ENCODE peak calls at places on chromosomes 2 and 18, in ten cellular contexts. D, P, J, K, A, U, S, N, T and L are unnamed samples.

GRCh38 chr2:100818003-100818605 is 1.8 kb upstream of the NPAS2 start:
- DNase-seq in D (no peak), P (no peak), J (peak; percentile 67), K (no peak), A (peak; percentile 29), U (no peak), S (peak; percentile 46), N (no peak), T (peak; percentile 63), L (no peak)

GRCh38 chr2:96788393-96789244 is 27.4 kb upstream of the CNNM3 start:
- DNase-seq in D (no peak), P (no peak), J (peak; percentile 14), K (peak; percentile 2), A (peak; percentile 15), U (no peak), S (no peak), N (no peak), T (no peak), L (peak; percentile 62)

GRCh38 chr2:15034860-15035259 is 402.3 kb downstream of the LRATD1 start:
- DNase-seq in D (no peak), P (no peak), J (no peak), K (no peak), A (no peak), U (no peak), S (no peak), N (no peak), T (no peak), L (no peak)

GRCh38 chr2:119367472-119368099 is 809 bp downstream of the DBI start:
- DNase-seq in D (peak; percentile 48), P (peak; percentile 75), J (peak; percentile 12), K (no peak), A (no peak), U (no peak), S (peak; percentile 9), N (peak; percentile 8), T (peak; percentile 11), L (peak; percentile 83)

GRCh38 chr18:79576686-79577351 is 102.8 kb upstream of the CTDP1 start:
- DNase-seq in D (no peak), P (peak; percentile 19), J (peak; percentile 67), K (no peak), A (peak; percentile 46), U (no peak), S (no peak), N (peak; percentile 32), T (peak; percentile 66), L (peak; percentile 10)

GRCh38 chr2:23540804-23541360 is 155.9 kb downstream of the KLHL29 start:
- DNase-seq in D (no peak), P (no peak), J (no peak), K (no peak), A (no peak), U (no peak), S (no peak), N (no peak), T (no peak), L (no peak)

GRCh38 chr2:101387151-101387807 is at the start of gene CREG2:
- DNase-seq in D (peak; percentile 81), P (peak; percentile 78), J (peak; percentile 56), K (no peak), A (peak; percentile 55), U (no peak), S (peak; percentile 55), N (peak; percentile 53), T (peak; percentile 56), L (peak; percentile 87)

GRCh38 chr18:76546282-76546572 is 51.2 kb upstream of the ZNF516 start:
- DNase-seq in D (no peak), P (no peak), J (no peak), K (no peak), A (no peak), U (no peak), S (no peak), N (no peak), T (no peak), L (no peak)

GRCh38 chr2:30336978-30337841 is 105.9 kb downstream of the LBH start:
- DNase-seq in D (no peak), P (no peak), J (no peak), K (no peak), A (peak; percentile 36), U (no peak), S (no peak), N (peak; percentile 38), T (no peak), L (no peak)

DNA sequence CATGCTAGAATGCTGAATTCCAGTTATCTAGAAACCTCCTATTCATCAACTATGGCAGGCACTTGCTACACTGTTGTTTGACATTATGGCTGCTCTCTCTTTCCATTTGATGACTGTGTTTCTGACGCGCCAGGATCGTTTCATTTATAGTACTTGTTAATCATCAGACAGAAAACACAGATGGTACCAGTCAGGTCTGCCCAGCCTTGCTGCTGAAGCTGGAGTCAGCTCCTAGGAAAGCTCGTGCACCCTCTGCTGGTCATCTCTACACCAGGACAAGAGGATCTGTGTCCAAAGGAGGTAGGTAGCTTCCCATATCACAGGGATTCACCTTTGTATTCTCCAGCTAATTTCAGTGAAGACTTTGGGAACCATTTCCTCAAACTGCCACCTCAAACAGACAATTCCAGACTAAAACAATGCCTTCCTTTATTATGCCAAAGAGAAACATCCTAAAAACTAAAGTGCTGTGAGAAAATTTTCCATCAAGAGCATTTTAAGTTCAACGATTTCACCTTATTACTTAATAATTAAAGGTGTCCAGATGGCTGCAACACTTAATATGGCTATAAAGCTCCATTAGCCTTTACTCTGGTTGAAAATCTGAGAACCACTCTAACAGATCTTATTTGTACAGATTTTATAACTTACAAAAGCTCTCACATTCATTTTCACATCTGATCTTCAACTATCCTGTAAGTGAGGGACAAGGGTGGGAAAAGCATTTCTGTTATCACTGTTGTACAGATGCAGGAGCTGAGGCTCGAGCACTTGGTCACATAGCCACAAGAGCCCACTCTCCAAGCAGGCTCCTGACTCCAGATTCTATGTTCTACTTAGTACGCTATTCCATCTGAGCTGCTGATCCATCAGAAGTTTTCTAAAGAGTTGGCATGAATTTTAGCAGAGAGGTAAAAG is 17.5 kb downstream of the METTL8 start:
- DNase-seq in D (peak; percentile 83), P (peak; percentile 86), J (peak; percentile 98), K (peak; percentile 92), A (peak; percentile 98), U (peak; percentile 94), S (peak; percentile 94), N (peak; percentile 96), T (peak; percentile 97), L (peak; percentile 86)
- TF ChIP-seq CTCF in D (peak; percentile 51), P (peak; percentile 91), J (peak; percentile 98), K (peak; percentile 92), A (peak; percentile 91), U (peak; percentile 91), S (peak; percentile 94), N (peak; percentile 99), T (peak; percentile 94), L (peak; percentile 73)

GRCh38 chr18:48037481-48038271 is 107.2 kb upstream of the SMAD2 start:
- DNase-seq in D (peak; percentile 35), P (peak; percentile 69), J (peak; percentile 20), K (no peak), A (no peak), U (no peak), S (no peak), N (no peak), T (no peak), L (peak; percentile 36)
- TF ChIP-seq CTCF in D (no peak), P (peak; percentile 67), J (peak; percentile 34), K (no peak), A (no peak), U (peak; percentile 5), S (no peak), N (peak; percentile 7), T (no peak), L (no peak)

GRCh38 chr2:195569255-195569654 is 87.8 kb upstream of the SLC39A10 start:
- DNase-seq in D (no peak), P (no peak), J (no peak), K (no peak), A (no peak), U (no peak), S (no peak), N (no peak), T (no peak), L (no peak)

GRCh38 chr2:195562624-195563566 is 94.1 kb upstream of the SLC39A10 start:
- DNase-seq in D (no peak), P (no peak), J (peak; percentile 33), K (no peak), A (peak; percentile 42), U (no peak), S (no peak), N (no peak), T (peak; percentile 44), L (no peak)

GRCh38 chr2:195563857-195564512 is 93.0 kb upstream of the SLC39A10 start:
- DNase-seq in D (no peak), P (no peak), J (peak; percentile 80), K (no peak), A (peak; percentile 90), U (peak; percentile 95), S (peak; percentile 36), N (peak; percentile 93), T (peak; percentile 89), L (no peak)

GRCh38 chr2:195570329-195570728 is 86.7 kb upstream of the SLC39A10 start:
- DNase-seq in D (no peak), P (no peak), J (no peak), K (no peak), A (no peak), U (no peak), S (no peak), N (no peak), T (no peak), L (no peak)

DNA sequence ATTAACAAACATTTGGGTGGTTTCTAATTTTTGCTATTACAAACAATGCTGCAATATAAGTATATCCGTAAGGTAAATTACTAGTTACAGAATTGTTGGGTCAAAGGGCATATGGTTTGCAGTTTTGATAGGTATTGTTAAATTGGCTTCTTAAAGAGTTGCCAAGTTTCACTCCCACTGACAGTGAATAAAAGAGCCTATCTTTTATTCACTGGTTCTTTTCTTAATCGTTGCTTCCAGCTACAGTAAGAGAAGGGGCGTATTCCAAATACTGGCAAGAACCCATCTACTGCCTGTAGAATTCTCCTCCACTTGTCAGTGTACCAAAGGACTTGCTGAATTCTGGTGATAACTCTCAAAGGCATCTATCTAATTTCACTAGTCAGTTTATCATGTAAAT is 90.8 kb upstream of the SLC39A10 start:
- DNase-seq in D (no peak), P (no peak), J (no peak), K (no peak), A (no peak), U (no peak), S (no peak), N (peak; percentile 22), T (no peak), L (no peak)
- TF ChIP-seq CTCF in D (no peak), P (no peak), J (no peak), K (no peak), A (no peak), U (no peak), S (no peak), N (no peak), T (no peak), L (no peak)

GRCh38 chr18:33744032-33744697 is 166.1 kb downstream of the ASXL3 start:
- DNase-seq in D (peak; percentile 9), P (no peak), J (no peak), K (no peak), A (no peak), U (no peak), S (no peak), N (no peak), T (no peak), L (no peak)
- TF ChIP-seq CTCF in D (peak; percentile 58), P (peak; percentile 50), J (peak; percentile 19), K (no peak), A (no peak), U (no peak), S (no peak), N (no peak), T (no peak), L (peak; percentile 35)